ENCODE peak calls at places on chromosomes 3 and 15, in seven cellular contexts. D, G, H, P, F, J and Z are unnamed samples.

GRCh38 chr15:77575203-77575934 is 57.3 kb downstream of the LINGO1 start:
- DNase-seq in D (peak), G (no peak), H (no peak), P (no peak), F (no peak), J (no peak), Z (no peak)

GRCh38 chr3:104907507-104907906 is 459.2 kb upstream of the ALCAM start:
- DNase-seq in D (no peak), G (no peak), H (peak), P (no peak), F (no peak), J (no peak), Z (no peak)

GRCh38 chr15:98746756-98747155 is 98.4 kb downstream of the IGF1R start:
- DNase-seq in D (peak), G (no peak), H (no peak), P (no peak), F (no peak), J (no peak), Z (no peak)

GRCh38 chr3:187811580-187812250 is 66.4 kb upstream of the BCL6 start:
- DNase-seq in D (no peak), G (no peak), H (peak), P (no peak), F (no peak), J (no peak), Z (no peak)

GRCh38 chr3:149163066-149163465 is 33.6 kb downstream of the HPS3 start:
- DNase-seq in D (no peak), G (no peak), H (no peak), P (no peak), F (no peak), J (no peak), Z (no peak)

GRCh38 chr3:38084969-38085942 is 46.2 kb downstream of the DLEC1 start:
- DNase-seq in D (no peak), G (no peak), H (no peak), P (no peak), F (no peak), J (no peak), Z (no peak)

GRCh38 chr15:100544290-100544945 is 15.7 kb upstream of the CERS3 start:
- DNase-seq in D (no peak), G (no peak), H (no peak), P (no peak), F (no peak), J (no peak), Z (no peak)

GRCh38 chr15:87777054-87777498 is 479.5 kb downstream of the NTRK3 start:
- DNase-seq in D (no peak), G (no peak), H (peak), P (no peak), F (no peak), J (no peak), Z (no peak)

GRCh38 chr3:114508976-114509375 is 215.1 kb downstream of the TIGIT start:
- DNase-seq in D (no peak), G (no peak), H (peak), P (no peak), F (no peak), J (no peak), Z (no peak)

GRCh38 chr3:119013951-119014350 is 20.7 kb downstream of the IGSF11 start:
- DNase-seq in D (no peak), G (no peak), H (no peak), P (no peak), F (no peak), J (no peak), Z (no peak)

GRCh38 chr3:122493296-122493695 is 21.4 kb downstream of the KPNA1 start:
- DNase-seq in D (no peak), G (no peak), H (peak), P (no peak), F (no peak), J (no peak), Z (no peak)

GRCh38 chr15:92638291-92638708 is 17.3 kb downstream of the FAM174B start:
- DNase-seq in D (peak), G (no peak), H (no peak), P (no peak), F (no peak), J (no peak), Z (no peak)

GRCh38 chr3:107241217-107241616 is 136.0 kb upstream of the CCDC54 start:
- DNase-seq in D (peak), G (no peak), H (no peak), P (peak), F (no peak), J (no peak), Z (peak)

GRCh38 chr3:2940062-2940461 is 170.1 kb downstream of the IL5RA start:
- DNase-seq in D (no peak), G (no peak), H (no peak), P (no peak), F (no peak), J (no peak), Z (no peak)

GRCh38 chr15:74884428-74885223 is 5.2 kb upstream of the MPI start:
- DNase-seq in D (no peak), G (no peak), H (peak), P (no peak), F (no peak), J (no peak), Z (no peak)

GRCh38 chr3:134216206-134216764 is 34.4 kb downstream of the RYK start:
- DNase-seq in D (no peak), G (peak), H (no peak), P (no peak), F (no peak), J (no peak), Z (no peak)

GRCh38 chr3:190036631-190037030 is 84.1 kb downstream of the P3H2 start:
- DNase-seq in D (no peak), G (no peak), H (peak), P (no peak), F (no peak), J (no peak), Z (no peak)

GRCh38 chr3:51282931-51283330 is 102.2 kb upstream of the MANF start:
- DNase-seq in D (no peak), G (no peak), H (no peak), P (no peak), F (no peak), J (no peak), Z (no peak)

GRCh38 chr15:75091814-75092213 is 68.4 kb downstream of the PPCDC start:
- DNase-seq in D (no peak), G (no peak), H (no peak), P (no peak), F (no peak), J (no peak), Z (no peak)

GRCh38 chr3:9736831-9737230 is 5.3 kb downstream of the BRPF1 start:
- DNase-seq in D (no peak), G (no peak), H (no peak), P (no peak), F (no peak), J (no peak), Z (no peak)

GRCh38 chr3:184380627-184381260 is 890 bp downstream of the CHRD start:
- DNase-seq in D (no peak), G (no peak), H (no peak), P (no peak), F (no peak), J (no peak), Z (no peak)

GRCh38 chr15:23467110-23467600 is 20.1 kb upstream of the GOLGA6L2 start:
- DNase-seq in D (peak), G (no peak), H (peak), P (no peak), F (no peak), J (no peak), Z (no peak)

GRCh38 chr3:57169872-57170623 is 4.9 kb upstream of the IL17RD start:
- DNase-seq in D (peak), G (peak), H (peak), P (peak), F (peak), J (peak), Z (peak)

GRCh38 chr3:16352428-16352827 is 87.4 kb downstream of the OXNAD1 start:
- DNase-seq in D (no peak), G (no peak), H (no peak), P (no peak), F (no peak), J (no peak), Z (no peak)

GRCh38 chr15:40893019-40893723 is 1.1 kb upstream of the VPS18 start:
- DNase-seq in D (no peak), G (no peak), H (no peak), P (no peak), F (peak), J (no peak), Z (no peak)

GRCh38 chr15:92391640-92392039 is 2.0 kb upstream of the ST8SIA2 start:
- DNase-seq in D (peak), G (no peak), H (peak), P (no peak), F (no peak), J (no peak), Z (no peak)

GRCh38 chr15:82530006-82530405 is 10.3 kb downstream of the RPS17 start:
- DNase-seq in D (no peak), G (no peak), H (no peak), P (no peak), F (no peak), J (no peak), Z (no peak)

GRCh38 chr3:53495091-53495517 is 693 bp downstream of the CACNA1D start:
- DNase-seq in D (no peak), G (no peak), H (no peak), P (no peak), F (no peak), J (no peak), Z (no peak)

GRCh38 chr15:77984446-77984861 is 93.1 kb downstream of the TBC1D2B start:
- DNase-seq in D (no peak), G (no peak), H (no peak), P (no peak), F (no peak), J (no peak), Z (peak)

DNA sequence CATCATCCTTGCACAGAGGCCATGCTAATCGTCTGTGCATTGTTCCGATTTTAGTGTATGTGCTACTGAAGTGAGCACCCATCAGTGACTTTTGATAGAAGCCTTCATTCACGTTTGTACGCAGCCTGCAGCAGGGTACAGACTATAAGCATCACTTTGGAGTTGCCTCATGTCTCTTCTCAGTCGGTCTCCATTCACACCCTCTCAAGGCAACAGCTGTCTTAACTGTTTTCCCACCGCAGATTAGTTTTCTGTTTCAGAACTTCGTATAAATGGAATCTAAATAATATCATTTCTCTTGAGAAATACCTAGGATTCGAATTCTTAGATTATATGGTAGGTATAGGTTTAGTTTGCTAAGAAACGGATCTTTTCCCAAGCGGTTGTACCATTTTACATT is 143.2 kb downstream of the KLHL25 start:
- DNase-seq in D (no peak), G (no peak), H (no peak), P (no peak), F (no peak), J (no peak), Z (no peak)
- H3K27ac ChIP-seq in D (no peak), G (no peak), H (no peak), P (peak), F (no peak), J (no peak), Z (no peak)

DNA sequence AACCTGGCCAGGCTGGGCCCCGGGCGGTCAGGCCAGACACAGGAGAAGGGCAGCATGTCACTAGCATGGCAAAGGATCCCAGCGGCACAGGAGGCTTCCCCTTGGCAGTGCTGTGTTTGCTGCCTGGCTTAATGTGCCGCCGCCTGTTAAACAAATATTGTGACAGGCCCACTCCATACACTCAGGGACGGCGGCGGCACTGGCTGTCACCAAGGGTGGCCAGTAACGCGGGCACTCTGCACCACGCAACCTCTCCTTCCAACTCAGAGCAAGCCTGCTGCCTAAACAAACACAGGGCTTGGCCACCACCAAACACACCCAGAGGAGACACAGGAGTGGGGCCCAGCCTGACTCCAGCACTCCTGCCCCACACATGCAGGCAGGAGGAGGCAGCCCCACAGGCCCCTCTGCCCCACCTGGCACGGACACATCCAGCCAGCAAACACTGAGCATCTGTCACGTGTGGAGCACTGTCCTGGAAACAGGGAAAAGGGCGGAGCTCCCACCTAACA is 48.0 kb downstream of the TPRA1 start:
- DNase-seq in D (peak), G (no peak), H (no peak), P (no peak), F (peak), J (no peak), Z (peak)
- H3K27ac ChIP-seq in D (no peak), G (no peak), H (no peak), P (no peak), F (no peak), J (no peak), Z (peak)

GRCh38 chr3:193830791-193831191 is 237.8 kb downstream of the OPA1 start:
- DNase-seq in D (no peak), G (no peak), H (no peak), P (no peak), F (no peak), J (no peak), Z (no peak)

GRCh38 chr3:193832833-193833413 is 239.9 kb downstream of the OPA1 start:
- DNase-seq in D (no peak), G (no peak), H (no peak), P (no peak), F (no peak), J (no peak), Z (no peak)

GRCh38 chr3:193833592-193833991 is 240.6 kb downstream of the OPA1 start:
- DNase-seq in D (no peak), G (no peak), H (no peak), P (no peak), F (no peak), J (no peak), Z (no peak)

GRCh38 chr3:193829781-193830180 is 236.8 kb downstream of the OPA1 start:
- DNase-seq in D (peak), G (no peak), H (peak), P (no peak), F (no peak), J (no peak), Z (no peak)

GRCh38 chr3:193831495-193832455 is 238.8 kb downstream of the OPA1 start:
- DNase-seq in D (peak), G (peak), H (no peak), P (no peak), F (no peak), J (no peak), Z (no peak)
- H3K27ac ChIP-seq in D (peak), G (no peak), H (no peak), P (peak), F (no peak), J (no peak), Z (no peak)

GRCh38 chr15:67622110-67622509 is 79.6 kb downstream of the MAP2K5 start:
- DNase-seq in D (no peak), G (no peak), H (no peak), P (no peak), F (no peak), J (no peak), Z (no peak)
- H3K27ac ChIP-seq in D (no peak), G (no peak), H (no peak), P (no peak), F (no peak), J (no peak), Z (no peak)